ENCODE peak calls at places on chromosome 20, in nine cellular contexts. H, K, F, T, U, B, J, A and M are unnamed samples.
A peak's percentile ranks its signal among the peaks of the same experiment; 100 is the strongest.

GRCh38 chr20:59817406-59817805 is 116.0 kb downstream of the SYCP2 start:
- DNase-seq in H (no peak), K (no peak), F (no peak), T (no peak), U (no peak), B (no peak), J (no peak), A (peak; percentile 9), M (no peak)

GRCh38 chr20:13515796-13516533 is 122.8 kb downstream of the TASP1 start:
- DNase-seq in H (no peak), K (no peak), F (no peak), T (no peak), U (no peak), B (no peak), J (no peak), A (no peak), M (no peak)

GRCh38 chr20:41142914-41143313 is 5.6 kb downstream of the PLCG1 start:
- DNase-seq in H (no peak), K (no peak), F (no peak), T (peak; percentile 75), U (no peak), B (no peak), J (peak; percentile 35), A (no peak), M (peak; percentile 68)

GRCh38 chr20:1310087-1310486 is 18.9 kb downstream of the SDCBP2 start:
- DNase-seq in H (no peak), K (no peak), F (no peak), T (no peak), U (no peak), B (no peak), J (no peak), A (no peak), M (no peak)

GRCh38 chr20:37988555-37988954 is 44.7 kb downstream of the TTI1 start:
- DNase-seq in H (no peak), K (no peak), F (no peak), T (no peak), U (peak; percentile 43), B (no peak), J (no peak), A (no peak), M (no peak)

GRCh38 chr20:58891076-58891685 is 38.7 kb downstream of the GNAS start:
- DNase-seq in H (peak; percentile 69), K (peak; percentile 7), F (peak; percentile 77), T (peak; percentile 75), U (peak; percentile 40), B (peak; percentile 91), J (peak; percentile 54), A (peak; percentile 77), M (peak; percentile 85)

GRCh38 chr20:34364013-34364382 is 925 bp downstream of the ITCH start:
- DNase-seq in H (peak; percentile 56), K (no peak), F (no peak), T (no peak), U (no peak), B (peak; percentile 71), J (no peak), A (peak; percentile 26), M (no peak)

GRCh38 chr20:33785503-33785902 is 25.6 kb upstream of the CHMP4B start:
- DNase-seq in H (no peak), K (no peak), F (no peak), T (no peak), U (no peak), B (no peak), J (no peak), A (no peak), M (no peak)

GRCh38 chr20:33668087-33668790 is 1.5 kb downstream of the ACTL10 start:
- DNase-seq in H (no peak), K (no peak), F (peak; percentile 76), T (no peak), U (no peak), B (peak; percentile 37), J (no peak), A (peak; percentile 82), M (no peak)

GRCh38 chr20:8476023-8476422 is 344.0 kb downstream of the PLCB1 start:
- DNase-seq in H (no peak), K (peak; percentile 51), F (no peak), T (no peak), U (no peak), B (no peak), J (no peak), A (no peak), M (no peak)

GRCh38 chr20:44603327-44603726 is 20.9 kb downstream of the PKIG start:
- DNase-seq in H (no peak), K (no peak), F (no peak), T (no peak), U (no peak), B (no peak), J (no peak), A (no peak), M (no peak)

GRCh38 chr20:1803216-1804128 is 91.7 kb upstream of the SIRPA start:
- DNase-seq in H (peak; percentile 77), K (no peak), F (peak; percentile 71), T (peak; percentile 48), U (no peak), B (no peak), J (peak; percentile 12), A (peak; percentile 6), M (no peak)

GRCh38 chr20:48818031-48818370 is 9.8 kb downstream of the PREX1 start:
- DNase-seq in H (no peak), K (no peak), F (no peak), T (no peak), U (no peak), B (no peak), J (no peak), A (no peak), M (no peak)

GRCh38 chr20:53918010-53918311 is 152.4 kb downstream of the BCAS1 start:
- DNase-seq in H (no peak), K (no peak), F (no peak), T (no peak), U (no peak), B (no peak), J (no peak), A (no peak), M (no peak)

GRCh38 chr20:10596726-10597125 is 77.1 kb downstream of the JAG1 start:
- DNase-seq in H (peak; percentile 86), K (peak; percentile 70), F (no peak), T (no peak), U (peak; percentile 64), B (no peak), J (no peak), A (no peak), M (no peak)

GRCh38 chr20:24867556-24867955 is 81.5 kb upstream of the CST7 start:
- DNase-seq in H (no peak), K (no peak), F (no peak), T (no peak), U (no peak), B (no peak), J (no peak), A (no peak), M (no peak)

GRCh38 chr20:46683939-46684750 is 5.1 kb downstream of the TP53RK start:
- DNase-seq in H (peak; percentile 66), K (no peak), F (peak; percentile 67), T (no peak), U (no peak), B (no peak), J (no peak), A (no peak), M (no peak)